ENCODE peak calls at places on chromosomes 11 and 22, in seven cellular contexts. One of them, this sample, is unnamed.

GRCh38 chr22:49086181-49086580 is 741.5 kb downstream of the BRD1 start:
- DNase-seq in brain microvascular endothelial cell: no peak
- DNase-seq in CD8-positive, alpha-beta T cell: no peak
- DNase-seq in kidney epithelial cell: no peak
- DNase-seq in GM23338: no peak
- DNase-seq in LNCaP clone FGC: no peak
- DNase-seq in CD4-positive, alpha-beta memory T cell: no peak
- DNase-seq in this sample: no peak

GRCh38 chr11:73198677-73199076 is 19.4 kb upstream of the P2RY2 start:
- DNase-seq in brain microvascular endothelial cell: peak
- DNase-seq in CD8-positive, alpha-beta T cell: no peak
- DNase-seq in kidney epithelial cell: no peak
- DNase-seq in GM23338: peak
- DNase-seq in LNCaP clone FGC: no peak
- DNase-seq in CD4-positive, alpha-beta memory T cell: no peak
- DNase-seq in this sample: no peak

GRCh38 chr22:33867118-33867863 is 53.0 kb downstream of the LARGE1 start:
- DNase-seq in brain microvascular endothelial cell: peak
- DNase-seq in CD8-positive, alpha-beta T cell: no peak
- DNase-seq in kidney epithelial cell: no peak
- DNase-seq in GM23338: no peak
- DNase-seq in LNCaP clone FGC: no peak
- DNase-seq in CD4-positive, alpha-beta memory T cell: no peak
- DNase-seq in this sample: no peak

GRCh38 chr11:46338988-46339666 is 8.1 kb upstream of the DGKZ start:
- DNase-seq in brain microvascular endothelial cell: no peak
- DNase-seq in CD8-positive, alpha-beta T cell: no peak
- DNase-seq in kidney epithelial cell: no peak
- DNase-seq in GM23338: peak
- DNase-seq in LNCaP clone FGC: no peak
- DNase-seq in CD4-positive, alpha-beta memory T cell: no peak
- DNase-seq in this sample: peak

GRCh38 chr22:41347066-41347859 is 34.5 kb upstream of the TEF start:
- DNase-seq in brain microvascular endothelial cell: no peak
- DNase-seq in CD8-positive, alpha-beta T cell: no peak
- DNase-seq in kidney epithelial cell: no peak
- DNase-seq in GM23338: no peak
- DNase-seq in LNCaP clone FGC: peak
- DNase-seq in CD4-positive, alpha-beta memory T cell: no peak
- DNase-seq in this sample: no peak

GRCh38 chr11:1763336-1763795 is 361 bp downstream of the CTSD start:
- DNase-seq in brain microvascular endothelial cell: no peak
- DNase-seq in CD8-positive, alpha-beta T cell: no peak
- DNase-seq in kidney epithelial cell: no peak
- DNase-seq in GM23338: no peak
- DNase-seq in LNCaP clone FGC: no peak
- DNase-seq in CD4-positive, alpha-beta memory T cell: no peak
- DNase-seq in this sample: no peak

GRCh38 chr11:45145421-45146071 is 893 bp upstream of the PRDM11 start:
- DNase-seq in brain microvascular endothelial cell: peak
- DNase-seq in CD8-positive, alpha-beta T cell: no peak
- DNase-seq in kidney epithelial cell: no peak
- DNase-seq in GM23338: peak
- DNase-seq in LNCaP clone FGC: no peak
- DNase-seq in CD4-positive, alpha-beta memory T cell: no peak
- DNase-seq in this sample: no peak

GRCh38 chr11:73012121-73012863 is 129.8 kb downstream of the FCHSD2 start:
- DNase-seq in brain microvascular endothelial cell: peak
- DNase-seq in CD8-positive, alpha-beta T cell: no peak
- DNase-seq in kidney epithelial cell: no peak
- DNase-seq in GM23338: peak
- DNase-seq in LNCaP clone FGC: no peak
- DNase-seq in CD4-positive, alpha-beta memory T cell: no peak
- DNase-seq in this sample: peak

GRCh38 chr11:12281571-12282478 is 95.5 kb upstream of the PARVA start:
- DNase-seq in brain microvascular endothelial cell: peak
- DNase-seq in CD8-positive, alpha-beta T cell: peak
- DNase-seq in kidney epithelial cell: no peak
- DNase-seq in GM23338: peak
- DNase-seq in LNCaP clone FGC: peak
- DNase-seq in CD4-positive, alpha-beta memory T cell: peak
- DNase-seq in this sample: peak

GRCh38 chr11:126452256-126452655 is 96.8 kb downstream of the ST3GAL4 start:
- DNase-seq in brain microvascular endothelial cell: no peak
- DNase-seq in CD8-positive, alpha-beta T cell: no peak
- DNase-seq in kidney epithelial cell: no peak
- DNase-seq in GM23338: no peak
- DNase-seq in LNCaP clone FGC: no peak
- DNase-seq in CD4-positive, alpha-beta memory T cell: no peak
- DNase-seq in this sample: no peak

GRCh38 chr11:75324189-75324588 is 27.3 kb downstream of the ARRB1 start:
- DNase-seq in brain microvascular endothelial cell: no peak
- DNase-seq in CD8-positive, alpha-beta T cell: no peak
- DNase-seq in kidney epithelial cell: no peak
- DNase-seq in GM23338: no peak
- DNase-seq in LNCaP clone FGC: no peak
- DNase-seq in CD4-positive, alpha-beta memory T cell: no peak
- DNase-seq in this sample: no peak

GRCh38 chr11:35009191-35009940 is 92.9 kb downstream of the PDHX start:
- DNase-seq in brain microvascular endothelial cell: no peak
- DNase-seq in CD8-positive, alpha-beta T cell: no peak
- DNase-seq in kidney epithelial cell: peak
- DNase-seq in GM23338: no peak
- DNase-seq in LNCaP clone FGC: no peak
- DNase-seq in CD4-positive, alpha-beta memory T cell: no peak
- DNase-seq in this sample: no peak

GRCh38 chr11:63530021-63530420 is 6.6 kb upstream of the PLAAT4 start:
- DNase-seq in brain microvascular endothelial cell: no peak
- DNase-seq in CD8-positive, alpha-beta T cell: no peak
- DNase-seq in kidney epithelial cell: no peak
- DNase-seq in GM23338: peak
- DNase-seq in LNCaP clone FGC: no peak
- DNase-seq in CD4-positive, alpha-beta memory T cell: no peak
- DNase-seq in this sample: peak

GRCh38 chr22:44703269-44703870 is 1.4 kb downstream of the PRR5 start:
- DNase-seq in brain microvascular endothelial cell: no peak
- DNase-seq in CD8-positive, alpha-beta T cell: no peak
- DNase-seq in kidney epithelial cell: no peak
- DNase-seq in GM23338: no peak
- DNase-seq in LNCaP clone FGC: no peak
- DNase-seq in CD4-positive, alpha-beta memory T cell: no peak
- DNase-seq in this sample: no peak
- H3K4me3 ChIP-seq in brain microvascular endothelial cell: peak
- H3K4me3 ChIP-seq in CD8-positive, alpha-beta T cell: peak
- H3K4me3 ChIP-seq in kidney epithelial cell: peak
- H3K4me3 ChIP-seq in GM23338: peak
- H3K4me3 ChIP-seq in LNCaP clone FGC: peak
- H3K4me3 ChIP-seq in CD4-positive, alpha-beta memory T cell: peak
- H3K4me3 ChIP-seq in this sample: peak

DNA sequence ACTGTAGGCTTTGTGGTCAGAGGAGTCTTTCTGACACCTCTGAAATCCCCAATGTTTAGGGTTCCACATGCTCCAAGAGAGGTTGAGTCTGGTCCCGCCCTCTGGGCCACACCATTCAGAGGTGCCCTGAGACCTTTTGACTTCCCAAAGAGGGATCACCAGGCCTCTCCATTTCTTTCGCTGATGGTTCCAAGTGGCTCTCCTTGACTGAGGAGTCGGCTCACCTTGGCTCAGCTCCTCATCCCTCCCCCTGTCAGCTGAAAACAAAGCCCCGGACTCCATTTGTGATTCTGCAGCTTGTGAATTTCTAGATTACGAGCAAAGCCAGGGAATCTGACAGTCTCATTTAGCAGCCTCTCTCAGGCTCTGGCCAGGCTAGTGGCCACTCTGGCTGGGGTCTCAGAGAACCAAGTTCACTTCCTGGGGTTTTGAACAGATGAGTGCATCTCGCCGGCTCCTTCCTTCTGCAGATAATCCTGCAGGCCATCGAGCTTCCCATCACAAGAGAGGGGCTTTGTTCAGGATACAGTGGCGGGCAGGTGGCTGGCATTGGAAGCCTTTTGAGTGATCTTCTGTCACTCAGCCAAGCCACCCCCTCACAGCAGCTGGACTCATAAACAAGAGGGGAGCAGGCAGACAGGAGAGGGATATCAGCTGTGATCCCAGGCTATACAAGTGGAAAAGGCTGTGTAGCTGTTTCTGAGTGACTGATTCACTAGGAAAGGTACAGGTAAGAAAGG is 102.9 kb downstream of the TRIM29 start:
- DNase-seq in brain microvascular endothelial cell: no peak
- DNase-seq in CD8-positive, alpha-beta T cell: no peak
- DNase-seq in kidney epithelial cell: no peak
- DNase-seq in GM23338: no peak
- DNase-seq in LNCaP clone FGC: no peak
- DNase-seq in CD4-positive, alpha-beta memory T cell: no peak
- DNase-seq in this sample: no peak
- H3K4me3 ChIP-seq in brain microvascular endothelial cell: no peak
- H3K4me3 ChIP-seq in CD8-positive, alpha-beta T cell: no peak
- H3K4me3 ChIP-seq in kidney epithelial cell: no peak
- H3K4me3 ChIP-seq in GM23338: no peak
- H3K4me3 ChIP-seq in LNCaP clone FGC: no peak
- H3K4me3 ChIP-seq in CD4-positive, alpha-beta memory T cell: no peak
- H3K4me3 ChIP-seq in this sample: no peak

GRCh38 chr11:119361961-119362725 is 15.6 kb upstream of the MFRP start:
- DNase-seq in brain microvascular endothelial cell: no peak
- DNase-seq in CD8-positive, alpha-beta T cell: no peak
- DNase-seq in kidney epithelial cell: no peak
- DNase-seq in GM23338: no peak
- DNase-seq in LNCaP clone FGC: no peak
- DNase-seq in CD4-positive, alpha-beta memory T cell: no peak
- DNase-seq in this sample: no peak

GRCh38 chr11:119359365-119360229 is 13.1 kb upstream of the MFRP start:
- DNase-seq in brain microvascular endothelial cell: no peak
- DNase-seq in CD8-positive, alpha-beta T cell: no peak
- DNase-seq in kidney epithelial cell: no peak
- DNase-seq in GM23338: no peak
- DNase-seq in LNCaP clone FGC: no peak
- DNase-seq in CD4-positive, alpha-beta memory T cell: no peak
- DNase-seq in this sample: no peak

GRCh38 chr11:119363081-119363861 is 16.8 kb upstream of the MFRP start:
- DNase-seq in brain microvascular endothelial cell: no peak
- DNase-seq in CD8-positive, alpha-beta T cell: no peak
- DNase-seq in kidney epithelial cell: no peak
- DNase-seq in GM23338: peak
- DNase-seq in LNCaP clone FGC: no peak
- DNase-seq in CD4-positive, alpha-beta memory T cell: no peak
- DNase-seq in this sample: no peak

GRCh38 chr11:119362741-119363080 is 16.2 kb upstream of the MFRP start:
- DNase-seq in brain microvascular endothelial cell: no peak
- DNase-seq in CD8-positive, alpha-beta T cell: no peak
- DNase-seq in kidney epithelial cell: no peak
- DNase-seq in GM23338: no peak
- DNase-seq in LNCaP clone FGC: no peak
- DNase-seq in CD4-positive, alpha-beta memory T cell: no peak
- DNase-seq in this sample: no peak

DNA sequence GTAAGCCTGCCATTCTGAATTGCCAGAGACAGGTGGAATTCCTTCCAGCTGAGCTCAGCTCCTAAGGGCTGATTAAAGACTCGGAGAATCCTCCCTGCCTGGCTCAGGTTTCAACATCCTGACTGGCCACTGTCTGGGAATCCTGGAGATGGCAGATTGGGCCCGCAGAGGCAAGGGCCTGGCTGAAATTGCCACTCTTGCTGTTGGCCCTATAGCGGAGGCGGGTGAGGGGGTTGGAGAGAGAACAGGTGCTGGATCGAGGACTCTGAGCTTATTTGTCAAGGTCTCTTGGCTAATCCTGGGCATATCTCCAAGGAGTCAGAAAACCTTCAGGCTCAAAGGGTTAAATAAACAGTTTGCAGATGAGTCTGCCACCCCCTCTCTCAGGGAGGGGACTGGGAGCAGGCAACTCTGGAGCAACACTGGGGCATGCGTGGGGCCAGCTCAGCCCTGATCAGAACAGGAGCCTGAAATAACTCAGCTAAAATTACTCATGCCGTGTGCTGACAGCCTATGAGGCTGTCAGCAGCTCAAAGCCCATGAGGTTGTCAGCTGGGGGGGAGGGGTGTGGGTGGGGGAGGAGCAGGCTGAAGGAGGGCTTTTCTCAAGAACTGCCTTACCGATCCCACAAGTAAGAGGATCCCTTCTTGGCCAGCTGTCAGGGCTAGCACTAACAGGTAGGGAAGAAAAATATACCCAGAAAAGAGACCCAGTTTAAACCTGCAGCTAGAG is 14.7 kb upstream of the MFRP start:
- DNase-seq in brain microvascular endothelial cell: peak
- DNase-seq in CD8-positive, alpha-beta T cell: no peak
- DNase-seq in kidney epithelial cell: peak
- DNase-seq in GM23338: peak
- DNase-seq in LNCaP clone FGC: peak
- DNase-seq in CD4-positive, alpha-beta memory T cell: no peak
- DNase-seq in this sample: peak
- H3K4me3 ChIP-seq in brain microvascular endothelial cell: no peak
- H3K4me3 ChIP-seq in CD8-positive, alpha-beta T cell: no peak
- H3K4me3 ChIP-seq in kidney epithelial cell: no peak
- H3K4me3 ChIP-seq in GM23338: peak
- H3K4me3 ChIP-seq in LNCaP clone FGC: peak
- H3K4me3 ChIP-seq in CD4-positive, alpha-beta memory T cell: no peak
- H3K4me3 ChIP-seq in this sample: no peak

GRCh38 chr11:134760307-134760706 is 348.3 kb upstream of the B3GAT1 start:
- DNase-seq in brain microvascular endothelial cell: no peak
- DNase-seq in CD8-positive, alpha-beta T cell: no peak
- DNase-seq in kidney epithelial cell: no peak
- DNase-seq in GM23338: no peak
- DNase-seq in LNCaP clone FGC: no peak
- DNase-seq in CD4-positive, alpha-beta memory T cell: no peak
- DNase-seq in this sample: no peak
- H3K4me3 ChIP-seq in brain microvascular endothelial cell: no peak
- H3K4me3 ChIP-seq in CD8-positive, alpha-beta T cell: no peak
- H3K4me3 ChIP-seq in kidney epithelial cell: no peak
- H3K4me3 ChIP-seq in GM23338: no peak
- H3K4me3 ChIP-seq in LNCaP clone FGC: no peak
- H3K4me3 ChIP-seq in CD4-positive, alpha-beta memory T cell: no peak
- H3K4me3 ChIP-seq in this sample: no peak

GRCh38 chr22:46027219-46028068 is 50.5 kb upstream of the WNT7B start:
- DNase-seq in brain microvascular endothelial cell: no peak
- DNase-seq in CD8-positive, alpha-beta T cell: no peak
- DNase-seq in kidney epithelial cell: no peak
- DNase-seq in GM23338: peak
- DNase-seq in LNCaP clone FGC: no peak
- DNase-seq in CD4-positive, alpha-beta memory T cell: no peak
- DNase-seq in this sample: no peak

GRCh38 chr22:46026907-46027218 is 49.9 kb upstream of the WNT7B start:
- DNase-seq in brain microvascular endothelial cell: no peak
- DNase-seq in CD8-positive, alpha-beta T cell: no peak
- DNase-seq in kidney epithelial cell: no peak
- DNase-seq in GM23338: no peak
- DNase-seq in LNCaP clone FGC: no peak
- DNase-seq in CD4-positive, alpha-beta memory T cell: no peak
- DNase-seq in this sample: no peak

GRCh38 chr22:46025225-46025972 is 48.4 kb upstream of the WNT7B start:
- DNase-seq in brain microvascular endothelial cell: no peak
- DNase-seq in CD8-positive, alpha-beta T cell: no peak
- DNase-seq in kidney epithelial cell: no peak
- DNase-seq in GM23338: no peak
- DNase-seq in LNCaP clone FGC: no peak
- DNase-seq in CD4-positive, alpha-beta memory T cell: no peak
- DNase-seq in this sample: no peak

GRCh38 chr22:46024136-46024840 is 47.3 kb upstream of the WNT7B start:
- DNase-seq in brain microvascular endothelial cell: no peak
- DNase-seq in CD8-positive, alpha-beta T cell: no peak
- DNase-seq in kidney epithelial cell: no peak
- DNase-seq in GM23338: no peak
- DNase-seq in LNCaP clone FGC: no peak
- DNase-seq in CD4-positive, alpha-beta memory T cell: no peak
- DNase-seq in this sample: no peak

GRCh38 chr22:46025973-46026906 is 49.3 kb upstream of the WNT7B start:
- DNase-seq in brain microvascular endothelial cell: no peak
- DNase-seq in CD8-positive, alpha-beta T cell: no peak
- DNase-seq in kidney epithelial cell: no peak
- DNase-seq in GM23338: no peak
- DNase-seq in LNCaP clone FGC: no peak
- DNase-seq in CD4-positive, alpha-beta memory T cell: no peak
- DNase-seq in this sample: no peak
- H3K4me3 ChIP-seq in brain microvascular endothelial cell: no peak
- H3K4me3 ChIP-seq in CD8-positive, alpha-beta T cell: no peak
- H3K4me3 ChIP-seq in kidney epithelial cell: no peak
- H3K4me3 ChIP-seq in GM23338: peak
- H3K4me3 ChIP-seq in LNCaP clone FGC: no peak
- H3K4me3 ChIP-seq in CD4-positive, alpha-beta memory T cell: no peak
- H3K4me3 ChIP-seq in this sample: no peak

This sample was measured in HAP-1.